ENCODE peak calls at places on chromosomes 5 and 9, in six cellular contexts. A, U, K, Y, E and M are unnamed samples.

GRCh38 chr5:74579215-74579614 is 61.3 kb downstream of the ENC1 start:
- DNase-seq in A (no peak), U (no peak), K (no peak), Y (no peak), E (no peak), M (peak; percentile 77)

GRCh38 chr5:1031306-1031959 is 22.8 kb downstream of the NKD2 start:
- DNase-seq in A (no peak), U (no peak), K (no peak), Y (no peak), E (no peak), M (no peak)

GRCh38 chr9:127022913-127023665 is 99.3 kb downstream of the ANGPTL2 start:
- DNase-seq in A (no peak), U (no peak), K (no peak), Y (peak; percentile 53), E (peak; percentile 54), M (no peak)

GRCh38 chr5:5572010-5572982 is 149.8 kb downstream of the ICE1 start:
- DNase-seq in A (no peak), U (no peak), K (no peak), Y (no peak), E (peak; percentile 12), M (no peak)

GRCh38 chr9:33950371-33950770 is 98.3 kb downstream of the UBAP2 start:
- DNase-seq in A (no peak), U (no peak), K (no peak), Y (peak; percentile 16), E (no peak), M (no peak)

GRCh38 chr9:136174779-136175744 is 29.9 kb downstream of the LHX3 start:
- DNase-seq in A (peak; percentile 71), U (no peak), K (no peak), Y (no peak), E (no peak), M (no peak)

GRCh38 chr9:97601228-97601898 is 31.8 kb downstream of the TSTD2 start:
- DNase-seq in A (no peak), U (no peak), K (no peak), Y (no peak), E (no peak), M (no peak)

GRCh38 chr9:68967800-68968199 is 46.1 kb downstream of the PRKACG start:
- DNase-seq in A (no peak), U (no peak), K (no peak), Y (no peak), E (no peak), M (no peak)

GRCh38 chr9:95481000-95481399 is 35.8 kb downstream of the PTCH1 start:
- DNase-seq in A (no peak), U (no peak), K (no peak), Y (no peak), E (no peak), M (no peak)

GRCh38 chr5:128541385-128541784 is 3.3 kb upstream of the FBN2 start:
- DNase-seq in A (no peak), U (no peak), K (no peak), Y (no peak), E (no peak), M (no peak)

GRCh38 chr9:129484325-129485000 is 136.4 kb downstream of the C9orf50 start:
- DNase-seq in A (no peak), U (no peak), K (no peak), Y (no peak), E (no peak), M (no peak)

GRCh38 chr9:78029601-78030552 is 1.7 kb downstream of the GNAQ start:
- DNase-seq in A (peak; percentile 53), U (no peak), K (peak; percentile 42), Y (peak; percentile 64), E (peak; percentile 20), M (no peak)

DNA sequence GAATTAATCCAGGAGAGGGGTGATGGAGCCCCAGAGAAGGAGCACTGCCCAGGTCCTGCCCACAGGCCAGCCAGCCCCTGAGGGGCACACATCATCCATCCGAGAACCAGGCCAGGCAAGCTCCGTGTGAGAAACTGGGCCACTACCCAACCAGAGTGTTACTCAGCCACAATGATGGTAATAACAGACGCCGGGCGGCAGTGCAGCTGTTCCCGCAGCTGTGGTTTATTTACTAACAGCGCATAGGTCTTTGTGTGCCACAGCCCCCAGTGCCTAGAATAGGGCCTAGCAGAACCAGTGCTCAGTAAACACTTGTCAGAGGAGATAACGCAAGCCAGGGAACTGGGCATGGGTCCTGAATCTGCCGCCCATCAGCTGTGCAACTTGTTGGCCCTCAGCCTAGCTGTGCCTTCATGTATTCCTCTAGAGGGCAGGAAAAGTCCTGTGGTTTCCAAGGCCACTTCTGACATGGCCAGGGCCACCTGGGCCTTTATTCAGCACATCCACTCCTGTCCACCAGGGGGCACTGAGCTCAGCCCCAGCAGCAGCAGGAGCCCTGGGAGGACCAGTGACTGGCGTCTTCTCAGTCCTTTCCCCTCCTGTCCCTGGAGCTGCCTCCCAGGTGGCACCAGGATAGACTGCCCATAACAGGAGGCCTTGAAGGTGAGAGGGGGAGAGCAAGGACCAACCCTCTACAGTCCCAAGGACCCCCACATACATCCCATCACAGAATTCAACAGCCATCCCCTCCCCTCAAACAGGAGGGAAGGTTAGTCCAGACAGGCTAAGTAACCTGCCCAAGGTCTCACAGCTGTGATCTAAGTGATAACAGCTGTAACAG is 2.1 kb downstream of the MXD3 start:
- DNase-seq in A (peak; percentile 81), U (peak; percentile 79), K (peak; percentile 74), Y (peak; percentile 65), E (peak; percentile 59), M (peak; percentile 67)
- H3K4me3 ChIP-seq in A (no peak overlapping the region), U (no peak overlapping the region), K (no peak overlapping the region), Y (no peak overlapping the region), E (no peak overlapping the region), M (no peak overlapping the region)

DNA sequence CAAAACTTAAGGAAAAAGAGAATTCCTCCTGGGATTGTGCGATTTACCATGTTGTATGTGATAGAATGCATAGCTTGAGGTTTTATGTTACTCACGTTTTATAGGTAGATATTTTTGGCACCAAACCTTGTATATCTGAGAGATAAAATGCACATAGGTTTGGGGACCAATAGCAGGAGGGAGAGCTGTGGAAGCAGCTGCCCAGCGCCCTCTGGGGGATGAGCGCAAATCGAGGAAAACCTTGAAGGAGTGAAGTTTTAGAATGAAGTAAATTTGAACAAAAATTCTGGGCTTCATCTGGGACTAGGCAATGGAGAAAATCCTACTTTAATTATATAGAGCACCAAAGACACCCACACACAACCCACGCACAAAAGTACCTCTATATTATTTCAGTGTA is 197.0 kb downstream of the ADCY2 start:
- DNase-seq in A (peak; percentile 39), U (no peak), K (peak; percentile 27), Y (no peak), E (peak; percentile 1), M (no peak)
- TF ChIP-seq CTCF in A (peak; percentile 74), U (peak; percentile 26), K (no peak), Y (no peak), E (peak; percentile 40), M (peak; percentile 19)

GRCh38 chr9:107638496-107638895 is 148.9 kb upstream of the KLF4 start:
- DNase-seq in A (no peak), U (no peak), K (no peak), Y (no peak), E (no peak), M (peak; percentile 12)
- H3K4me3 ChIP-seq in A (peak overlapping the region; percentile 42), U (peak overlapping the region; percentile 45), K (peak overlapping the region; percentile 30), Y (peak overlapping the region; percentile 64), E (peak overlapping the region; percentile 65), M (peak overlapping the region; percentile 51)

GRCh38 chr5:19264821-19265220 is 723.2 kb downstream of the CDH18 start:
- DNase-seq in A (no peak), U (no peak), K (no peak), Y (no peak), E (no peak), M (no peak)

GRCh38 chr5:19258686-19259085 is 729.3 kb downstream of the CDH18 start:
- DNase-seq in A (no peak), U (no peak), K (no peak), Y (peak; percentile 27), E (no peak), M (peak; percentile 7)

GRCh38 chr5:19256036-19256435 is 732.0 kb downstream of the CDH18 start:
- DNase-seq in A (no peak), U (no peak), K (peak; percentile 16), Y (no peak), E (no peak), M (no peak)

GRCh38 chr5:19266791-19267190 is 721.2 kb downstream of the CDH18 start:
- DNase-seq in A (no peak), U (no peak), K (no peak), Y (no peak), E (no peak), M (no peak)

DNA sequence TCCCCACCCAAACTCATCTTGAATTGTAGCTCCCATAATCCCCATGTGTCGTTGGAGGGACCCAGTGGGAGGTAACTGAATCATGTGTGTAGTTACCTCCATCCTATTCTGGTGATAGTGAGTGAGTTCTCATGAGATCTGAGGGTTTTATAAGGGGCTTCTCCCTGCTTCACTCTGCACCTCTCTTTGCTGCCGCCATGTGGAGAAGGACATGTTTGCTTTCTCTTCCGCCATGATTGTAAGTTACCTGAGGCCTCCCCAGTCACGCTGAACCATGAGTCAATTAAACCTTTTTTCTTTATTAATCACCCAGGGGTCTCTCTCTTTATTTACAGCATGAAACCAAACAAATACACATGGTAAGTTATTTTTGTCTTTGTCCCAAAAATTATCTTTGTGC is 726.1 kb downstream of the CDH18 start:
- DNase-seq in A (no peak), U (no peak), K (no peak), Y (no peak), E (no peak), M (no peak)
- TF ChIP-seq CTCF in A (peak; percentile 18), U (no peak), K (no peak), Y (no peak), E (no peak), M (no peak)

GRCh38 chr5:110753620-110754019 is 14.8 kb downstream of the SLC25A46 start:
- DNase-seq in A (no peak), U (no peak), K (no peak), Y (no peak), E (no peak), M (no peak)
- H3K4me3 ChIP-seq in A (no peak overlapping the region), U (no peak overlapping the region), K (no peak overlapping the region), Y (no peak overlapping the region), E (no peak overlapping the region), M (no peak overlapping the region)

GRCh38 chr9:101706261-101706798 is 32.1 kb downstream of the GRIN3A start:
- DNase-seq in A (no peak), U (no peak), K (no peak), Y (no peak), E (no peak), M (no peak)

GRCh38 chr9:101707708-101708107 is 30.7 kb downstream of the GRIN3A start:
- DNase-seq in A (no peak), U (no peak), K (no peak), Y (no peak), E (no peak), M (peak; percentile 1)

GRCh38 chr9:101706929-101707328 is 31.5 kb downstream of the GRIN3A start:
- DNase-seq in A (no peak), U (no peak), K (no peak), Y (no peak), E (no peak), M (no peak)

GRCh38 chr9:101708855-101709254 is 29.6 kb downstream of the GRIN3A start:
- DNase-seq in A (no peak), U (no peak), K (no peak), Y (no peak), E (no peak), M (no peak)

DNA sequence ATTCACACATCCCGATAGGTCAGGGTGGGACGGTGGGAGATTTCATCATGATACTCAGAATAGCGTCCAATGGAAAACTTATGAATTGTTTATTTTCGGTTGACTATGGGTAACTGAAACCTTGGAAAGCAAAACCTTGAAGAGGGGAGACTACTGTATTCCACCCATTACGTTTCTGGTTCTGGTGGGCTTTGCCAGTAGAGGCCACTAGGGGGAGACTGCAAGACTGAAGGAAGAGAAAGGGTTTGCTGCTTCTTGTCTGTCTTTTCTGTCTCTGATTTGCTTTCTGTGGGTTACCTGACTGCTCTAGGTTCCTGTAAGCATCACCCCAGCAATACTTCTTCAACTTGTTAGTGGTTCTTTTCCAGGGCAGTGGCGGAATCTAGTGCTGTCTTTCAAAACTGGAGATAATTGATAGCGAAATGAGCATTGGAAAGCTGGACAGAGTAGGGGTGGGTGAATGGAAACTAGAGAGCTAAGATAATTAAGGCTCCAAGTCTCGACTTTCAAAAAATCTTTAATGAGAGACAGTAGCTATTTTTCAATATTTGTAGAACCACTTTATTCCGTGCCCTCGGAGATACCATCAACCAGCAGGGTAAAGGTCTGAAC is 27.0 kb downstream of the GRIN3A start:
- DNase-seq in A (peak; percentile 47), U (no peak), K (peak; percentile 3), Y (no peak), E (peak; percentile 4), M (no peak)
- TF ChIP-seq CTCF in A (peak; percentile 85), U (peak; percentile 50), K (peak; percentile 51), Y (peak; percentile 49), E (peak; percentile 65), M (peak; percentile 60)